ENCODE peak calls at places on chromosome 4, in ten cellular contexts. F, T, U, E, D, G, N, L, V and A are unnamed samples.

GRCh38 chr4:1462009-1462767 is 55.9 kb upstream of the NKX1-1 start:
- DNase-seq in V (no peak), N (no peak), F (no peak), U (no peak), T (no peak), D (no peak), L (no peak), E (no peak), G (no peak), A (no peak)

GRCh38 chr4:78517050-78517652 is 34.4 kb upstream of the ANXA3 start:
- DNase-seq in G (no peak), T (no peak), U (peak; percentile 65), L (no peak), D (no peak), V (peak; percentile 62), F (no peak), E (peak; percentile 26), N (no peak), A (no peak)

GRCh38 chr4:83258463-83258862 is 26.1 kb downstream of the COQ2 start:
- DNase-seq in F (no peak), V (no peak), E (no peak), L (no peak), U (no peak), N (no peak), T (no peak), G (no peak), D (no peak), A (no peak)

GRCh38 chr4:87497141-87497540 is 32.0 kb downstream of the SPARCL1 start:
- DNase-seq in T (no peak), L (no peak), E (no peak), U (peak; percentile 72), V (no peak), G (no peak), F (peak; percentile 35), D (no peak), N (no peak), A (no peak)

GRCh38 chr4:23322732-23323131 is 567.1 kb downstream of the PPARGC1A start:
- DNase-seq in F (no peak), E (no peak), L (no peak), U (no peak), V (no peak), D (no peak), T (no peak), G (no peak), N (no peak), A (no peak)

GRCh38 chr4:81723927-81724587 is 252.3 kb upstream of the RASGEF1B start:
- DNase-seq in V (peak; percentile 12), T (no peak), L (peak; percentile 24), D (no peak), E (no peak), U (no peak), N (no peak), G (no peak), F (no peak), A (no peak)

GRCh38 chr4:40254961-40255721 is 58.3 kb downstream of the RHOH start:
- DNase-seq in N (no peak), T (no peak), U (no peak), G (no peak), D (no peak), L (no peak), E (peak; percentile 64), F (no peak), V (peak; percentile 81), A (no peak)

GRCh38 chr4:1332686-1333085 is 14.3 kb upstream of the UVSSA start:
- DNase-seq in D (no peak), L (no peak), N (no peak), T (no peak), G (no peak), E (no peak), F (no peak), V (no peak), U (no peak), A (no peak)

GRCh38 chr4:152723236-152723635 is 43.4 kb upstream of the TMEM154 start:
- DNase-seq in V (no peak), T (no peak), F (no peak), U (no peak), G (no peak), D (no peak), E (no peak), L (no peak), N (no peak), A (no peak)

GRCh38 chr4:143240920-143241319 is 56.2 kb downstream of the USP38 start:
- DNase-seq in N (no peak), L (no peak), V (no peak), E (no peak), G (no peak), T (no peak), D (no peak), U (no peak), F (no peak), A (no peak)

GRCh38 chr4:55066018-55066417 is 59.4 kb downstream of the KDR start:
- DNase-seq in V (no peak), T (no peak), G (no peak), U (no peak), F (no peak), L (no peak), N (no peak), D (no peak), E (no peak), A (no peak)

GRCh38 chr4:188428935-188429334 is 289.7 kb downstream of the TRIML1 start:
- DNase-seq in V (no peak), G (no peak), L (no peak), N (no peak), D (no peak), F (no peak), E (peak; percentile 12), T (no peak), U (peak; percentile 77), A (no peak)

GRCh38 chr4:143294310-143294709 is 42.4 kb upstream of the GAB1 start:
- DNase-seq in E (no peak), T (no peak), V (peak; percentile 84), N (no peak), G (no peak), L (peak; percentile 63), F (no peak), D (no peak), U (no peak), A (no peak)

GRCh38 chr4:139814285-139815015 is 148.8 kb downstream of the MGST2 start:
- DNase-seq in F (no peak), G (no peak), L (no peak), V (peak; percentile 55), E (peak; percentile 8), U (no peak), N (no peak), D (no peak), T (no peak), A (no peak)

GRCh38 chr4:87092389-87093141 is 127.9 kb downstream of the KLHL8 start:
- DNase-seq in E (peak; percentile 97), L (peak; percentile 24), N (no peak), F (peak; percentile 48), U (no peak), T (no peak), V (peak; percentile 82), D (no peak), G (peak; percentile 45), A (peak; percentile 31)

GRCh38 chr4:152259866-152260265 is 276.0 kb downstream of the FBXW7 start:
- DNase-seq in E (peak; percentile 85), L (no peak), G (no peak), N (no peak), F (no peak), T (no peak), D (no peak), V (peak; percentile 7), U (no peak), A (no peak)

GRCh38 chr4:84531689-84532088 is 32.6 kb upstream of the NKX6-1 start:
- DNase-seq in N (no peak), V (no peak), D (no peak), U (no peak), L (no peak), E (peak; percentile 38), T (no peak), F (no peak), G (no peak), A (no peak)

GRCh38 chr4:3514221-3514780 is 17.9 kb downstream of the LRPAP1 start:
- DNase-seq in N (no peak), F (no peak), D (no peak), U (no peak), G (no peak), L (no peak), T (no peak), E (no peak), V (no peak), A (no peak)

GRCh38 chr4:3515646-3516045 is 16.6 kb downstream of the LRPAP1 start:
- DNase-seq in V (no peak), E (no peak), F (no peak), N (no peak), D (no peak), L (no peak), T (no peak), U (no peak), G (no peak), A (no peak)

GRCh38 chr4:3516061-3516835 is 16.0 kb downstream of the LRPAP1 start:
- DNase-seq in G (no peak), L (no peak), F (no peak), N (no peak), T (no peak), E (no peak), U (no peak), V (no peak), D (no peak), A (no peak)

GRCh38 chr4:3513807-3514206 is 18.4 kb downstream of the LRPAP1 start:
- DNase-seq in V (no peak), F (no peak), D (no peak), N (no peak), G (no peak), T (no peak), L (no peak), U (no peak), E (no peak), A (no peak)

GRCh38 chr4:3514806-3515421 is 17.3 kb downstream of the LRPAP1 start:
- DNase-seq in T (no peak), D (no peak), N (no peak), F (no peak), G (no peak), U (peak; percentile 64), V (no peak), L (no peak), E (no peak), A (no peak)
- TF ChIP-seq CTCF in T (no peak), D (no peak), N (no peak), F (peak; percentile 19), G (no peak), U (peak; percentile 52), V (no peak), L (no peak), E (no peak), A (no peak)

GRCh38 chr4:47762376-47763266 is 75.2 kb downstream of the CORIN start:
- DNase-seq in G (no peak), L (no peak), U (no peak), D (no peak), F (no peak), T (no peak), N (no peak), E (no peak), V (no peak), A (no peak)
- TF ChIP-seq CTCF in G (no peak), L (no peak), U (peak; percentile 11), D (no peak), F (no peak), T (no peak), N (no peak), E (no peak), V (no peak), A (no peak)

GRCh38 chr4:28225689-28226353 is 1365.2 kb downstream of the STIM2 start:
- DNase-seq in F (no peak), T (no peak), N (no peak), L (no peak), G (no peak), D (no peak), U (no peak), E (no peak), V (no peak), A (no peak)
- TF ChIP-seq CTCF in F (no peak), T (no peak), N (no peak), L (no peak), G (no peak), D (no peak), U (no peak), E (no peak), V (no peak), A (no peak)

GRCh38 chr4:77047037-77047436 is 28.8 kb downstream of the CCNI start:
- DNase-seq in T (no peak), U (peak; percentile 21), L (no peak), N (no peak), D (no peak), F (peak; percentile 49), V (peak; percentile 54), G (no peak), E (peak; percentile 16), A (no peak)
- TF ChIP-seq CTCF in T (peak; percentile 39), U (peak; percentile 39), L (peak; percentile 25), N (peak; percentile 46), D (no peak), F (peak; percentile 36), V (peak; percentile 31), G (no peak), E (peak; percentile 18), A (peak; percentile 30)